ENCODE peak calls at places on chromosomes 2 and 18, in six cellular contexts. F, B, P, X, I and O are unnamed samples.

GRCh38 chr2:174752403-174753037 is 11.8 kb downstream of the CHRNA1 start:
- DNase-seq in F (no peak), B (no peak), P (no peak), X (no peak), I (no peak), O (no peak)

GRCh38 chr18:74407888-74408287 is 49.2 kb downstream of the DIPK1C start:
- DNase-seq in F (no peak), B (no peak), P (no peak), X (no peak), I (no peak), O (no peak)

GRCh38 chr18:79818631-79819030 is 20.9 kb downstream of the KCNG2 start:
- DNase-seq in F (no peak), B (no peak), P (no peak), X (no peak), I (no peak), O (no peak)

GRCh38 chr18:26546170-26546874 is 2.0 kb downstream of the KCTD1 start:
- DNase-seq in F (no peak), B (peak; percentile 52), P (no peak), X (no peak), I (no peak), O (peak; percentile 10)

GRCh38 chr18:76405761-76406356 is 89.2 kb downstream of the ZNF516 start:
- DNase-seq in F (peak; percentile 37), B (peak; percentile 54), P (peak; percentile 69), X (peak; percentile 13), I (no peak), O (peak; percentile 73)

GRCh38 chr2:102708847-102709559 is 52.8 kb upstream of the TMEM182 start:
- DNase-seq in F (peak; percentile 58), B (peak; percentile 30), P (no peak), X (no peak), I (no peak), O (no peak)

GRCh38 chr2:69582582-69583176 is 60.9 kb downstream of the AAK1 start:
- DNase-seq in F (peak; percentile 27), B (peak; percentile 40), P (no peak), X (no peak), I (no peak), O (no peak)

GRCh38 chr2:177984739-177985138 is 87.8 kb downstream of the PDE11A start:
- DNase-seq in F (peak; percentile 50), B (no peak), P (no peak), X (peak; percentile 54), I (no peak), O (peak; percentile 45)

GRCh38 chr2:96853321-96853720 is 4.5 kb downstream of the ANKRD39 start:
- DNase-seq in F (no peak), B (no peak), P (no peak), X (no peak), I (no peak), O (no peak)

GRCh38 chr18:58034370-58034769 is 9.7 kb upstream of the NEDD4L start:
- DNase-seq in F (no peak), B (no peak), P (no peak), X (no peak), I (no peak), O (no peak)

GRCh38 chr18:12027046-12027445 is 45.7 kb downstream of the IMPA2 start:
- DNase-seq in F (no peak), B (no peak), P (no peak), X (no peak), I (no peak), O (no peak)

GRCh38 chr18:79400591-79401381 is 5.1 kb downstream of the NFATC1 start:
- DNase-seq in F (peak; percentile 43), B (no peak), P (no peak), X (no peak), I (peak; percentile 42), O (no peak)

GRCh38 chr2:73979021-73979420 is 5.7 kb upstream of the TET3 start:
- DNase-seq in F (no peak), B (no peak), P (no peak), X (no peak), I (peak; percentile 63), O (no peak)

GRCh38 chr18:43422483-43422882 is 145.2 kb upstream of the SYT4 start:
- DNase-seq in F (peak; percentile 8), B (peak; percentile 10), P (no peak), X (peak; percentile 53), I (no peak), O (peak; percentile 35)

GRCh38 chr18:75879196-75879595 is 451.7 kb upstream of the SMIM21 start:
- DNase-seq in F (peak; percentile 0), B (no peak), P (no peak), X (no peak), I (no peak), O (no peak)

GRCh38 chr18:58562146-58562998 is 66.5 kb downstream of the ALPK2 start:
- DNase-seq in F (no peak), B (no peak), P (no peak), X (no peak), I (no peak), O (no peak)

GRCh38 chr2:204491528-204491927 is 53.7 kb upstream of the PARD3B start:
- DNase-seq in F (peak; percentile 84), B (no peak), P (no peak), X (no peak), I (no peak), O (peak; percentile 72)

GRCh38 chr2:222671259-222672067 is at the start of gene MOGAT1:
- DNase-seq in F (peak; percentile 56), B (peak; percentile 8), P (no peak), X (no peak), I (no peak), O (no peak)

GRCh38 chr2:239581352-239581901 is 180.6 kb upstream of the HDAC4 start:
- DNase-seq in F (no peak), B (no peak), P (no peak), X (no peak), I (no peak), O (no peak)

GRCh38 chr2:85662899-85663683 is 4.9 kb downstream of the SFTPB start:
- DNase-seq in F (peak; percentile 97), B (peak; percentile 86), P (no peak), X (no peak), I (no peak), O (no peak)

GRCh38 chr2:191217580-191217979 is 27.6 kb upstream of the MYO1B start:
- DNase-seq in F (peak; percentile 82), B (peak; percentile 39), P (no peak), X (no peak), I (no peak), O (peak; percentile 23)